ENCODE peak calls at places on chromosomes 3 and 15, in nine cellular contexts. One of them, this sample, is unnamed.

GRCh38 chr15:32685576-32685975 is 32.2 kb upstream of the GREM1 start:
- DNase-seq in H9: no peak
- DNase-seq in brain microvascular endothelial cell: peak
- DNase-seq in PC-9: no peak
- DNase-seq in neural crest cell: no peak
- DNase-seq in Calu3: no peak
- DNase-seq in choroid plexus epithelial cell: peak
- DNase-seq in WTC11: no peak
- DNase-seq in A673: no peak
- DNase-seq in this sample: no peak

GRCh38 chr3:16064660-16065414 is 109.6 kb upstream of the GALNT15 start:
- DNase-seq in Calu3: no peak
- DNase-seq in H9: no peak
- DNase-seq in PC-9: no peak
- DNase-seq in WTC11: no peak
- DNase-seq in brain microvascular endothelial cell: peak
- DNase-seq in choroid plexus epithelial cell: peak
- DNase-seq in A673: peak
- DNase-seq in neural crest cell: no peak
- DNase-seq in this sample: no peak

GRCh38 chr3:183306798-183307671 is 54.0 kb downstream of the B3GNT5 start:
- DNase-seq in choroid plexus epithelial cell: peak
- DNase-seq in brain microvascular endothelial cell: peak
- DNase-seq in neural crest cell: no peak
- DNase-seq in WTC11: no peak
- DNase-seq in A673: peak
- DNase-seq in Calu3: peak
- DNase-seq in H9: no peak
- DNase-seq in PC-9: peak
- DNase-seq in this sample: no peak

GRCh38 chr3:58084788-58085543 is 76.7 kb downstream of the FLNB start:
- DNase-seq in Calu3: no peak
- DNase-seq in H9: no peak
- DNase-seq in neural crest cell: no peak
- DNase-seq in brain microvascular endothelial cell: no peak
- DNase-seq in PC-9: no peak
- DNase-seq in A673: no peak
- DNase-seq in choroid plexus epithelial cell: no peak
- DNase-seq in WTC11: no peak
- DNase-seq in this sample: no peak

GRCh38 chr3:46334911-46335478 is 18.9 kb upstream of the CCR2 start:
- DNase-seq in choroid plexus epithelial cell: peak
- DNase-seq in WTC11: no peak
- DNase-seq in neural crest cell: no peak
- DNase-seq in A673: no peak
- DNase-seq in PC-9: peak
- DNase-seq in brain microvascular endothelial cell: peak
- DNase-seq in H9: no peak
- DNase-seq in Calu3: no peak
- DNase-seq in this sample: no peak

GRCh38 chr3:67362686-67363085 is 291.7 kb downstream of the SUCLG2 start:
- DNase-seq in choroid plexus epithelial cell: peak
- DNase-seq in neural crest cell: no peak
- DNase-seq in H9: peak
- DNase-seq in A673: no peak
- DNase-seq in PC-9: peak
- DNase-seq in WTC11: no peak
- DNase-seq in Calu3: peak
- DNase-seq in brain microvascular endothelial cell: peak
- DNase-seq in this sample: peak

GRCh38 chr3:162022931-162023330 is 526.3 kb downstream of the OTOL1 start:
- DNase-seq in PC-9: no peak
- DNase-seq in neural crest cell: no peak
- DNase-seq in WTC11: no peak
- DNase-seq in Calu3: no peak
- DNase-seq in A673: no peak
- DNase-seq in choroid plexus epithelial cell: no peak
- DNase-seq in brain microvascular endothelial cell: no peak
- DNase-seq in H9: no peak
- DNase-seq in this sample: no peak

GRCh38 chr3:33940149-33940548 is 141.7 kb downstream of the PDCD6IP start:
- DNase-seq in A673: peak
- DNase-seq in Calu3: no peak
- DNase-seq in PC-9: no peak
- DNase-seq in neural crest cell: no peak
- DNase-seq in H9: no peak
- DNase-seq in choroid plexus epithelial cell: peak
- DNase-seq in brain microvascular endothelial cell: peak
- DNase-seq in WTC11: no peak
- DNase-seq in this sample: no peak

GRCh38 chr15:77944002-77944867 is 133.3 kb downstream of the TBC1D2B start:
- DNase-seq in Calu3: peak
- DNase-seq in A673: peak
- DNase-seq in H9: peak
- DNase-seq in PC-9: peak
- DNase-seq in WTC11: peak
- DNase-seq in brain microvascular endothelial cell: peak
- DNase-seq in choroid plexus epithelial cell: peak
- DNase-seq in neural crest cell: peak
- DNase-seq in this sample: peak

GRCh38 chr15:89803941-89804800 is 10.5 kb downstream of the ANPEP start:
- DNase-seq in choroid plexus epithelial cell: no peak
- DNase-seq in PC-9: no peak
- DNase-seq in neural crest cell: no peak
- DNase-seq in A673: no peak
- DNase-seq in H9: no peak
- DNase-seq in Calu3: peak
- DNase-seq in WTC11: no peak
- DNase-seq in brain microvascular endothelial cell: no peak
- DNase-seq in this sample: no peak

GRCh38 chr15:40327338-40327917 is 3.9 kb downstream of the INAFM2 start:
- DNase-seq in brain microvascular endothelial cell: no peak
- DNase-seq in A673: no peak
- DNase-seq in choroid plexus epithelial cell: no peak
- DNase-seq in H9: no peak
- DNase-seq in PC-9: no peak
- DNase-seq in neural crest cell: no peak
- DNase-seq in Calu3: no peak
- DNase-seq in WTC11: no peak
- DNase-seq in this sample: no peak

DNA sequence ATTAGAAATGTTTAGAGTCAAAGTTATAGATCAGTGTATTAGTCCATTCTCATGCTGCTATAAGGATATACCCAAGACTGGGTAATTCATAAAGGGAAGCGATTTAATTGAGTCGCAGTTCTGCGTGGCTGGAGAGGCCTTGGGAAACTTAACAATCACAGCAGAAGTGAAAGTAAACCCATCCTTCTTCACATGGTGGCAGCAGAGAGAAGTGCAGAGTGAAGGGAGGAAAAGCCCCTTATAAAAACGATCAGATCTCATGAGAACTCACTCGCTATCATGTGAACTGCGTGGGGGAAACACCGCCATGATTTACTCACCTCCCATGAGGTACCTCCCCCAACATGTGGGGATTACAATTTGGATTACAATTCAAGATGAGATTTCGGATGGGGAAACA is 871.5 kb downstream of the DIPK2A start:
- DNase-seq in PC-9: no peak
- DNase-seq in A673: peak
- DNase-seq in brain microvascular endothelial cell: no peak
- DNase-seq in neural crest cell: no peak
- DNase-seq in choroid plexus epithelial cell: peak
- DNase-seq in H9: no peak
- DNase-seq in WTC11: no peak
- DNase-seq in Calu3: no peak
- DNase-seq in this sample: no peak
- TF ChIP-seq CTCF in PC-9: no peak
- TF ChIP-seq CTCF in A673: peak
- TF ChIP-seq CTCF in brain microvascular endothelial cell: peak
- TF ChIP-seq CTCF in neural crest cell: peak
- TF ChIP-seq CTCF in choroid plexus epithelial cell: peak
- TF ChIP-seq CTCF in H9: peak
- TF ChIP-seq CTCF in WTC11: no peak
- TF ChIP-seq CTCF in Calu3: no peak
- TF ChIP-seq CTCF in this sample: no peak

DNA sequence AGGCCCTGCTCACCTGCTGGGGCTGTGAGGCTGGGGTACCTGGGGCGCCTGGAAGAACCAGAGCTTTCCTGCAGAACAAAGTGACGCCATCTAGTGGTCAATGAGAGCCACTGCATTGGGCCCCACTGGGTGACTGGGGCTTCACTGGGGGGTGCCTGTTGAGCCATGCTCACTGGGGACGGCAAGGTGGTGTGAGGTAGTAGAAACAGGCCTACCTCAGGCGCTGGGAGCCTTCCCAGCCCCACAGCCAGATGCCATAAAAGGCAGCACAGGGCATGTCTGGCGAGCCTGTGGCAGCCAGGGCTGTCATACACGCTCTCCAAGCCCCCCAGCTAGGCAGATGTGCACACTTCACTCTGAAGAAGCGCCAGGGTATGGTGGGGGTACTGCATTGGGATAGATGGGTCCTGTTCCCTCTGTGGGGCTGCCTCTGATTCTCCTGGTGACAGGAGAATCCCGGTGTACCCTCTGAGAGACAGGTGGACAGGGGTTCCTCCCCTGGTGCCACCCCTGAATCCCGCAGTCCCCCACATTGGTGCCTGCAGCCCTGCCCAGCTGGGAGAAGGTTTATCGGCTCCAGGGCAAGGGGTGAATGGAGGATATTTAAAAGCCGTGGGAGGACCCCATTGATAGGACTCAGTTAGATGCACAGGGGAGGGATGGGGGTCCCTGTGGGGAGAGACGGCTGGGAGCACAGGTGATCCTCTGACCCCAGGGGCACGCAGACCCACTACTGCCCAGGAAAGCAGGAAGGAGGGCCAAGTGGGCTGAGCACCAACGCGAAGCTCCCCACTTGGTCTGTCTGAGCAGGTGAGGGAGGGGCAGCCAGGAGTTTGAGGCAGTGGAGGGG is 178.8 kb downstream of the NSMCE3 start:
- DNase-seq in PC-9: no peak
- DNase-seq in brain microvascular endothelial cell: no peak
- DNase-seq in H9: peak
- DNase-seq in neural crest cell: peak
- DNase-seq in A673: peak
- DNase-seq in WTC11: peak
- DNase-seq in Calu3: no peak
- DNase-seq in choroid plexus epithelial cell: peak
- DNase-seq in this sample: peak
- TF ChIP-seq CTCF in PC-9: peak
- TF ChIP-seq CTCF in brain microvascular endothelial cell: peak
- TF ChIP-seq CTCF in H9: peak
- TF ChIP-seq CTCF in neural crest cell: peak
- TF ChIP-seq CTCF in A673: peak
- TF ChIP-seq CTCF in WTC11: peak
- TF ChIP-seq CTCF in Calu3: no peak
- TF ChIP-seq CTCF in choroid plexus epithelial cell: peak
- TF ChIP-seq CTCF in this sample: peak

DNA sequence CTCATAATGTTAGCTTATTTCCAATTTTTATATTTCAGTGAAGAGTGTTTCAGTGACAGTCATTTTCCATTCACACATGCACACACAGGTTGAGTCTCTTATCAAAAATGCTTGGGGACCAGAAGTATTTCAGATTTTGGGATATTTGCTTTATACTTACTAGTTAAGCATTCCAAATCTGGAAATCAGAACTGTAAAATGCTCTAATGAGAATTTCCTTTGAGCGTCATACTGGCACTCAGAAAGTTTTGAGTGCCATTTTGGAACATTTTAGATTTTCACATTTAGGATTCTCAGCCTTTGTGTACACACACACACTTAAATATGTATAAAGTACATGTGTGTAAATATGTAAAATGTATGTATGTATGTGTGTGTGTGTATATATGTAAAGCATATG is 71.0 kb downstream of the CHD2 start:
- DNase-seq in PC-9: no peak
- DNase-seq in choroid plexus epithelial cell: no peak
- DNase-seq in WTC11: no peak
- DNase-seq in Calu3: no peak
- DNase-seq in A673: no peak
- DNase-seq in neural crest cell: no peak
- DNase-seq in H9: no peak
- DNase-seq in brain microvascular endothelial cell: no peak
- DNase-seq in this sample: no peak
- TF ChIP-seq CTCF in PC-9: no peak
- TF ChIP-seq CTCF in choroid plexus epithelial cell: no peak
- TF ChIP-seq CTCF in WTC11: no peak
- TF ChIP-seq CTCF in Calu3: no peak
- TF ChIP-seq CTCF in A673: no peak
- TF ChIP-seq CTCF in neural crest cell: no peak
- TF ChIP-seq CTCF in H9: no peak
- TF ChIP-seq CTCF in brain microvascular endothelial cell: no peak
- TF ChIP-seq CTCF in this sample: no peak

GRCh38 chr15:91982401-91982800 is 128.9 kb downstream of the SLCO3A1 start:
- DNase-seq in Calu3: no peak
- DNase-seq in brain microvascular endothelial cell: no peak
- DNase-seq in A673: no peak
- DNase-seq in PC-9: no peak
- DNase-seq in H9: no peak
- DNase-seq in choroid plexus epithelial cell: no peak
- DNase-seq in WTC11: no peak
- DNase-seq in neural crest cell: no peak
- DNase-seq in this sample: no peak
- TF ChIP-seq CTCF in Calu3: no peak
- TF ChIP-seq CTCF in brain microvascular endothelial cell: no peak
- TF ChIP-seq CTCF in A673: no peak
- TF ChIP-seq CTCF in PC-9: no peak
- TF ChIP-seq CTCF in H9: peak
- TF ChIP-seq CTCF in choroid plexus epithelial cell: no peak
- TF ChIP-seq CTCF in WTC11: no peak
- TF ChIP-seq CTCF in neural crest cell: no peak
- TF ChIP-seq CTCF in this sample: no peak

DNA sequence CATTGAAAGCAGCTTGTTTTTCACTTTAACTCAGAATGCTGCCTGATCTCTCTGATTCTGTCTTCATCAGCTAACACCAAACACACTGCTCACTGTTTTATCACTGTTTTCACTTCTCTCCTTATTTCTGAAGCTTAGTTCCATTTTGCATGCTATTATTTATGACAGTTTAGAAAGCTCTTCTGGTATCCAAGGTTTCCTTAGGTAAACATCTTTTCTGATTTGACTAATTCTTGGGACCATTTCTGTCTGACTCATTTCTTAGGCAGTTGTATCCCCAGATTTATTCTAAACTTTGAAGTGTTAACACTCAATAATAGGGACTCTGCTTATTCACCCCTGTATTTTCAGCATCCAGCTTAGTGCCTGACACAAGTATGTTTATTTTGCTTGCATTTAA is 167.7 kb downstream of the BCHE start:
- DNase-seq in neural crest cell: no peak
- DNase-seq in brain microvascular endothelial cell: no peak
- DNase-seq in WTC11: no peak
- DNase-seq in PC-9: no peak
- DNase-seq in H9: no peak
- DNase-seq in Calu3: no peak
- DNase-seq in choroid plexus epithelial cell: peak
- DNase-seq in A673: no peak
- DNase-seq in this sample: no peak
- TF ChIP-seq CTCF in neural crest cell: no peak
- TF ChIP-seq CTCF in brain microvascular endothelial cell: no peak
- TF ChIP-seq CTCF in WTC11: no peak
- TF ChIP-seq CTCF in PC-9: no peak
- TF ChIP-seq CTCF in H9: no peak
- TF ChIP-seq CTCF in Calu3: no peak
- TF ChIP-seq CTCF in choroid plexus epithelial cell: no peak
- TF ChIP-seq CTCF in A673: no peak
- TF ChIP-seq CTCF in this sample: no peak